ENCODE peak calls at places on chromosomes 2 and 18, in eight cellular contexts. O, J, G, Z, K, P, B and E are unnamed samples.

GRCh38 chr18:71899707-71900483 is 644.2 kb downstream of the CBLN2 start:
- DNase-seq in O (no peak), J (no peak), G (no peak), Z (no peak), K (no peak), P (no peak), B (no peak), E (no peak)

GRCh38 chr2:9139491-9140443 is 66.8 kb upstream of the ASAP2 start:
- DNase-seq in O (peak), J (peak), G (peak), Z (peak), K (peak), P (peak), B (peak), E (peak)

GRCh38 chr2:17538844-17539554 is 1.5 kb upstream of the VSNL1 start:
- DNase-seq in O (peak), J (peak), G (peak), Z (peak), K (no peak), P (no peak), B (peak), E (peak)

GRCh38 chr2:191126386-191126785 is 24.4 kb downstream of the STAT4 start:
- DNase-seq in O (no peak), J (no peak), G (no peak), Z (no peak), K (peak), P (no peak), B (no peak), E (no peak)

GRCh38 chr2:69603146-69603743 is 40.3 kb downstream of the AAK1 start:
- DNase-seq in O (no peak), J (no peak), G (no peak), Z (no peak), K (no peak), P (no peak), B (no peak), E (peak)

GRCh38 chr2:21268871-21269224 is 145.1 kb downstream of the TDRD15 start:
- DNase-seq in O (no peak), J (no peak), G (no peak), Z (no peak), K (no peak), P (no peak), B (no peak), E (no peak)

GRCh38 chr18:70232251-70232650 is 26.8 kb upstream of the RTTN start:
- DNase-seq in O (no peak), J (no peak), G (no peak), Z (no peak), K (no peak), P (no peak), B (no peak), E (no peak)

GRCh38 chr2:188983427-188984101 is 9.4 kb downstream of the COL3A1 start:
- DNase-seq in O (no peak), J (peak), G (peak), Z (no peak), K (no peak), P (no peak), B (no peak), E (peak)

GRCh38 chr18:7524786-7525185 is 42.3 kb upstream of the PTPRM start:
- DNase-seq in O (no peak), J (peak), G (peak), Z (no peak), K (no peak), P (no peak), B (no peak), E (peak)

GRCh38 chr2:151845884-151846283 is 17.7 kb upstream of the ARL5A start:
- DNase-seq in O (no peak), J (no peak), G (no peak), Z (no peak), K (no peak), P (no peak), B (no peak), E (no peak)

GRCh38 chr2:226641008-226641407 is 158.6 kb downstream of the IRS1 start:
- DNase-seq in O (no peak), J (no peak), G (no peak), Z (no peak), K (no peak), P (no peak), B (no peak), E (no peak)

GRCh38 chr2:42879913-42880737 is 87.7 kb upstream of the HAAO start:
- DNase-seq in O (peak), J (no peak), G (no peak), Z (no peak), K (no peak), P (no peak), B (no peak), E (no peak)

GRCh38 chr2:62505109-62505508 is 886 bp downstream of the TMEM17 start:
- DNase-seq in O (no peak), J (no peak), G (peak), Z (no peak), K (no peak), P (no peak), B (no peak), E (no peak)

GRCh38 chr2:181371195-181371594 is 86.0 kb upstream of the ITGA4 start:
- DNase-seq in O (no peak), J (no peak), G (no peak), Z (no peak), K (peak), P (no peak), B (no peak), E (no peak)

GRCh38 chr2:44169155-44169898 is 652 bp downstream of the PPM1B start:
- DNase-seq in O (peak), J (peak), G (peak), Z (peak), K (peak), P (peak), B (no peak), E (peak)

GRCh38 chr2:217262916-217263315 is 403.1 kb upstream of the TNP1 start:
- DNase-seq in O (peak), J (no peak), G (no peak), Z (no peak), K (no peak), P (no peak), B (no peak), E (no peak)

GRCh38 chr2:160454070-160454797 is 39.4 kb downstream of the RBMS1 start:
- DNase-seq in O (no peak), J (no peak), G (no peak), Z (no peak), K (no peak), P (no peak), B (no peak), E (no peak)

GRCh38 chr2:168766600-168766999 is 35.8 kb upstream of the NOSTRIN start:
- DNase-seq in O (peak), J (no peak), G (no peak), Z (no peak), K (no peak), P (no peak), B (no peak), E (no peak)

GRCh38 chr2:7796200-7796563 is 879.0 kb downstream of the RNF144A start:
- DNase-seq in O (no peak), J (no peak), G (no peak), Z (no peak), K (no peak), P (no peak), B (no peak), E (no peak)

GRCh38 chr2:54657664-54658083 is 65.8 kb upstream of the EML6 start:
- DNase-seq in O (peak), J (peak), G (peak), Z (peak), K (peak), P (peak), B (peak), E (peak)

GRCh38 chr18:79796531-79797390 is 977 bp upstream of the KCNG2 start:
- DNase-seq in O (no peak), J (peak), G (peak), Z (no peak), K (no peak), P (no peak), B (no peak), E (peak)

GRCh38 chr2:138110453-138111083 is 146.3 kb downstream of the HNMT start:
- DNase-seq in O (no peak), J (no peak), G (no peak), Z (no peak), K (no peak), P (no peak), B (no peak), E (no peak)

GRCh38 chr2:158011055-158011771 is 90.5 kb upstream of the UPP2 start:
- DNase-seq in O (no peak), J (no peak), G (no peak), Z (no peak), K (no peak), P (no peak), B (no peak), E (no peak)

GRCh38 chr2:20818820-20819219 is 4.1 kb downstream of the LDAH start:
- DNase-seq in O (no peak), J (no peak), G (no peak), Z (no peak), K (no peak), P (no peak), B (no peak), E (no peak)

GRCh38 chr2:104733544-104733943 is 120.4 kb upstream of the POU3F3 start:
- DNase-seq in O (peak), J (no peak), G (no peak), Z (no peak), K (peak), P (peak), B (no peak), E (no peak)

GRCh38 chr2:102615620-102616436 is 3.5 kb upstream of the SLC9A2 start:
- DNase-seq in O (peak), J (peak), G (peak), Z (peak), K (peak), P (peak), B (peak), E (peak)

GRCh38 chr2:231928481-231928880 is 2.3 kb upstream of the NPPC start:
- DNase-seq in O (peak), J (no peak), G (no peak), Z (no peak), K (no peak), P (no peak), B (no peak), E (no peak)

GRCh38 chr2:144520718-144521487 is 984 bp upstream of the ZEB2 start:
- DNase-seq in O (no peak), J (no peak), G (peak), Z (no peak), K (no peak), P (no peak), B (no peak), E (peak)

GRCh38 chr2:26820932-26821331 is 27.0 kb upstream of the DPYSL5 start:
- DNase-seq in O (no peak), J (no peak), G (no peak), Z (no peak), K (no peak), P (no peak), B (no peak), E (no peak)

GRCh38 chr2:88671786-88672427 is 19.6 kb upstream of the RPIA start:
- DNase-seq in O (no peak), J (peak), G (peak), Z (peak), K (peak), P (peak), B (no peak), E (peak)

GRCh38 chr18:45590060-45590537 is 25.2 kb upstream of the SLC14A2 start:
- DNase-seq in O (peak), J (peak), G (peak), Z (no peak), K (no peak), P (no peak), B (no peak), E (peak)

GRCh38 chr2:108579631-108580030 is 45.4 kb downstream of the LIMS1 start:
- DNase-seq in O (peak), J (no peak), G (peak), Z (no peak), K (no peak), P (no peak), B (no peak), E (no peak)

GRCh38 chr2:187890690-187891089 is 336.5 kb upstream of the TFPI start:
- DNase-seq in O (no peak), J (no peak), G (no peak), Z (no peak), K (no peak), P (no peak), B (no peak), E (no peak)

GRCh38 chr2:130316596-130316995 is 26.1 kb upstream of the IMP4 start:
- DNase-seq in O (no peak), J (no peak), G (no peak), Z (no peak), K (no peak), P (no peak), B (no peak), E (no peak)

GRCh38 chr2:36058953-36059352 is 296.6 kb upstream of the CRIM1 start:
- DNase-seq in O (peak), J (no peak), G (no peak), Z (no peak), K (no peak), P (no peak), B (peak), E (peak)

GRCh38 chr18:31506024-31506742 is 8.2 kb downstream of the DSG2 start:
- DNase-seq in O (no peak), J (no peak), G (peak), Z (no peak), K (no peak), P (peak), B (no peak), E (peak)

GRCh38 chr2:237412646-237413292 is 1.2 kb downstream of the COL6A3 start:
- DNase-seq in O (peak), J (peak), G (peak), Z (no peak), K (no peak), P (no peak), B (no peak), E (peak)
- H3K4me3 ChIP-seq in O (peak), J (peak), G (peak), Z (peak), K (no peak), P (no peak), B (peak), E (peak)

GRCh38 chr18:67515987-67516431 is 511 bp downstream of the DSEL start:
- DNase-seq in O (peak), J (peak), G (peak), Z (peak), K (no peak), P (peak), B (peak), E (peak)
- H3K4me3 ChIP-seq in O (peak), J (peak), G (peak), Z (peak), K (no peak), P (peak), B (peak), E (peak)

DNA sequence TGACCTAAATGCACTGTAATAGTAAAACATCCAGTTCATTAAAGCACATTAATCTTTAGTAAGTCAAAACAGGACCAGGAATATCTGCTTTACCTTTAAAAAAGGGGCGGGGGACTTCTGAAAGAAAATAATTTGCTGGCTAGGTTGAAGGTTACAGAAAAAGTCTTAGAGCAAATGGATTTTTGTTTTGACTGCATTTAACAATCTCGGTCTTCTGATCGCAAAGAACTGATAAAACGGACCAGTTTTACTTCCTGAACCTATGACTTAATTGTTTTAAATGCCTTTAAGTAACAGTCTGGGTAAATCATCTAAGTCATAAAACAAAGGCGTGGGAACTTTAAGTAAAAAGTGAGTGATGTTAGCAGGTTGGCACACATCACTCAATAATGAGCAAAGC is 783 bp downstream of the BUB1 start:
- DNase-seq in O (no peak), J (no peak), G (no peak), Z (no peak), K (no peak), P (no peak), B (no peak), E (peak)
- H3K4me3 ChIP-seq in O (no peak), J (peak), G (peak), Z (no peak), K (peak), P (peak), B (no peak), E (peak)

GRCh38 chr2:95298471-95299111 is 1.4 kb downstream of the KCNIP3 start:
- DNase-seq in O (no peak), J (no peak), G (no peak), Z (no peak), K (no peak), P (no peak), B (no peak), E (no peak)

GRCh38 chr2:95297088-95297487 is at the start of gene KCNIP3:
- DNase-seq in O (peak), J (peak), G (no peak), Z (peak), K (peak), P (no peak), B (no peak), E (no peak)

GRCh38 chr2:95299961-95300360 is 2.8 kb downstream of the KCNIP3 start:
- DNase-seq in O (no peak), J (no peak), G (no peak), Z (no peak), K (no peak), P (no peak), B (no peak), E (no peak)

GRCh38 chr2:95296036-95296435 is 1.1 kb upstream of the KCNIP3 start:
- DNase-seq in O (no peak), J (no peak), G (no peak), Z (peak), K (no peak), P (no peak), B (no peak), E (no peak)

DNA sequence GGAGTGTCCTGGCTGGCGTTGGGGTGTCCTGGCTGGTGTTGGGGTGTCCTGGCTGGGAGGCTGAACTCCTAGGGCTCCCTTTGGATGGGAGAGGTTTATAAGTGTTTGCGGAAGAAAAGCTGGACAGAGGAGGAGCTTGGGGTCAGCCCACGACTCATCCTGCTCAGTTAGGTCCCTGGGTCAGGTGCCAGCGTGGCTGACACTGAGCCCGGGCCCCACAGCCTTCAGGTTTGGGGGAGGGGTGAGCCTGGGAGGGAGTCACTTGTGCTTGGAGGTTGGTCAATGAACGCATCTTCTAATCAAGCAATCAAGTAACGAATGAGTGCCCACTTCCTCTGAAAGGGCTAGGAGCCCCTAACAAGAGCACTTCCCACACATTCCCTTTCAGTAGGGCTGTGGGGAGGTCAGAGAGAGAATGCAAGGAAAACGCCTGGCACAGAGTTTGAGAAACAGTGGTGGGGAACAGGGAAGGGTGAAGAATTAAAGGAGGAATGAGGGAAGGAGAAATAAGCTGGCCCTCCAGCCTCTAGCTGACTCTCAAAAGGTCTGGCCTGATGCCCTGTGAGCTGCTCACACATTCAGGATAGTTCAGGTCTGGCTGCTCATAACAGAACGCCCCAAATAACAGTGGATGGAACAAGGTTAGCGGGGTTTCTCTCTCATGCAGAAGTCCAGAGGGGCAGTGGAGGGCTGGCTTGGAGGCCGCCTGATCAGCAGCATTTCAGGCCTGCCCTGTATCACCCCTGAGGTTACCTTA is 670 bp downstream of the KCNIP3 start:
- DNase-seq in O (no peak), J (no peak), G (no peak), Z (no peak), K (no peak), P (no peak), B (no peak), E (no peak)
- H3K4me3 ChIP-seq in O (peak), J (no peak), G (no peak), Z (no peak), K (peak), P (no peak), B (no peak), E (no peak)

GRCh38 chr2:28600176-28600575 is 104.3 kb downstream of the PLB1 start:
- DNase-seq in O (no peak), J (no peak), G (no peak), Z (no peak), K (no peak), P (no peak), B (no peak), E (no peak)

GRCh38 chr2:28603821-28604220 is 108.0 kb downstream of the PLB1 start:
- DNase-seq in O (no peak), J (no peak), G (no peak), Z (no peak), K (no peak), P (no peak), B (no peak), E (no peak)

GRCh38 chr2:28602136-28602660 is 106.3 kb downstream of the PLB1 start:
- DNase-seq in O (no peak), J (no peak), G (no peak), Z (no peak), K (no peak), P (no peak), B (no peak), E (no peak)

GRCh38 chr2:28602751-28603639 is 107.1 kb downstream of the PLB1 start:
- DNase-seq in O (no peak), J (no peak), G (no peak), Z (no peak), K (no peak), P (no peak), B (no peak), E (no peak)

DNA sequence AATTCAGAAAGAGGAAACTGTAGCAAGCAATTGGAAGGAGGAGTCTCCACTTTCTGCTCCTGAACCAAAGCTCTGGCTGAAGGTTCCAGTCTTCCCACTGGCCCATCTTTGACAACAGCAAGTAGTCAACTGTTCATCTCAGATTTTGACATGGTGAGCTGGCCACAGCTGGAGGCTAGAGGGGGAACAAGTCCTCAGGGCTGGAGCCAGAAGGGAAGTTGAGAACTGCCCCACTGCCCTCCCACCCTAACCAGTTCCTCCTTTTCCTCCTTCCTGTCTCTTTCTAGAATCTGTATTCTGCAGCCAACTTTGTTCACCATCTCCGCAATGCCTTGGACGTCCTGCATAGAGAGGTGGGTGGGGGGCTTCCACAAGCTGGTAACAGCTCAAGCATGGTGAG is 105.8 kb downstream of the PLB1 start:
- DNase-seq in O (no peak), J (no peak), G (no peak), Z (no peak), K (no peak), P (no peak), B (peak), E (no peak)
- H3K4me3 ChIP-seq in O (no peak), J (no peak), G (no peak), Z (no peak), K (no peak), P (no peak), B (peak), E (no peak)

DNA sequence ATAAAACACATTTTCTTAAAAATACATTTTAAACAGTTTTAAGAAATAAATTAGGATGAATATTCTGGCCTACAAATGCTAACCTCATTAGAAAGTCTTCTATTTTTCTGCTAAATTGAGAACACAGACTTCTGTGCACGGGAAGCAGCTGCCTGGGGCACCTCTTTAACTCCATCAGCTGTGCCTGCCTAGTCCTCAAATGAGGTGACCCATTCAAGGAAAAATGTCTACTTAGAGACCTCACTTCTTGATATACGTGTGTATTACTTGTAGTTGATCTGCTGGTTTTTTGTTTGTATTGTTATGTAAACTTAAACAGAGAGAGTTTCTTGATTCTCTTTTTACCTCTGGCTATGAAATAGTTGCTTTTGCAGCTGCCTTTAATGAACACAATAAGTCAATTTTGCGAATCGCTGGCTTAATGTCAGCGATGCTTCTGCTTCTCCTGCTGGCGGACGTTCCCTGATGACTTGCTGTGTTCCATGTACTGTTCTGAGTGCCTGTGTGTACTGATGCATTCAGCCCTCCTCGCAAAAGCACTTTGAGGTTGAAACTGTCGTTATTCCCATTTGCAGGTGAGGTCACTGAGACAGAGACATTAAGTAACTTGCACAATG is 88.7 kb upstream of the TXNDC2 start:
- DNase-seq in O (peak), J (no peak), G (peak), Z (no peak), K (no peak), P (no peak), B (no peak), E (peak)
- H3K4me3 ChIP-seq in O (no peak), J (peak), G (peak), Z (no peak), K (no peak), P (no peak), B (no peak), E (peak)